ENCODE peak calls at places on chromosomes 7 and 10, in four cellular contexts. One of them, this sample, is unnamed.

GRCh38 chr10:89086801-89087513 is 96.4 kb downstream of the FAS start:
- DNase-seq in effector memory CD4-positive, alpha-beta T cell: no peak
- DNase-seq in stimulated activated CD4-positive, alpha-beta T cell treated with anti-CD3 and anti-CD28 coated beads, Interleukin-1b, Interleukin-23, amount 100 ng/mL, for 24 hours: no peak
- DNase-seq in substantia nigra: no peak
- DNase-seq in this sample: no peak

GRCh38 chr7:137354361-137354760 is 10.8 kb upstream of the PTN start:
- DNase-seq in stimulated activated CD4-positive, alpha-beta T cell treated with anti-CD3 and anti-CD28 coated beads, Interleukin-1b, Interleukin-23, amount 100 ng/mL, for 24 hours: no peak
- DNase-seq in effector memory CD4-positive, alpha-beta T cell: no peak
- DNase-seq in substantia nigra: no peak
- DNase-seq in this sample: no peak

GRCh38 chr7:93821463-93821862 is 69.1 kb downstream of the TFPI2 start:
- DNase-seq in effector memory CD4-positive, alpha-beta T cell: no peak
- DNase-seq in stimulated activated CD4-positive, alpha-beta T cell treated with anti-CD3 and anti-CD28 coated beads, Interleukin-1b, Interleukin-23, amount 100 ng/mL, for 24 hours: no peak
- DNase-seq in substantia nigra: no peak
- DNase-seq in this sample: no peak

GRCh38 chr7:38699481-38699880 is 68.3 kb upstream of the AMPH start:
- DNase-seq in substantia nigra: no peak
- DNase-seq in effector memory CD4-positive, alpha-beta T cell: no peak
- DNase-seq in stimulated activated CD4-positive, alpha-beta T cell treated with anti-CD3 and anti-CD28 coated beads, Interleukin-1b, Interleukin-23, amount 100 ng/mL, for 24 hours: no peak
- DNase-seq in this sample: no peak

GRCh38 chr10:33352154-33352553 is 17.7 kb upstream of the NRP1 start:
- DNase-seq in effector memory CD4-positive, alpha-beta T cell: no peak
- DNase-seq in substantia nigra: no peak
- DNase-seq in stimulated activated CD4-positive, alpha-beta T cell treated with anti-CD3 and anti-CD28 coated beads, Interleukin-1b, Interleukin-23, amount 100 ng/mL, for 24 hours: no peak
- DNase-seq in this sample: no peak

GRCh38 chr7:322111-322671 is 32.2 kb downstream of the FOXL3 start:
- DNase-seq in substantia nigra: peak; percentile 47
- DNase-seq in stimulated activated CD4-positive, alpha-beta T cell treated with anti-CD3 and anti-CD28 coated beads, Interleukin-1b, Interleukin-23, amount 100 ng/mL, for 24 hours: peak; percentile 77
- DNase-seq in effector memory CD4-positive, alpha-beta T cell: peak; percentile 70
- DNase-seq in this sample: peak; percentile 99

GRCh38 chr10:22681783-22682183 is 32.6 kb downstream of the PIP4K2A start:
- DNase-seq in stimulated activated CD4-positive, alpha-beta T cell treated with anti-CD3 and anti-CD28 coated beads, Interleukin-1b, Interleukin-23, amount 100 ng/mL, for 24 hours: no peak
- DNase-seq in substantia nigra: no peak
- DNase-seq in effector memory CD4-positive, alpha-beta T cell: peak; percentile 30
- DNase-seq in this sample: no peak

GRCh38 chr7:8442295-8442813 is 8.9 kb downstream of the NXPH1 start:
- DNase-seq in effector memory CD4-positive, alpha-beta T cell: no peak
- DNase-seq in substantia nigra: no peak
- DNase-seq in stimulated activated CD4-positive, alpha-beta T cell treated with anti-CD3 and anti-CD28 coated beads, Interleukin-1b, Interleukin-23, amount 100 ng/mL, for 24 hours: no peak
- DNase-seq in this sample: no peak

GRCh38 chr10:8321990-8322389 is 267.5 kb downstream of the GATA3 start:
- DNase-seq in stimulated activated CD4-positive, alpha-beta T cell treated with anti-CD3 and anti-CD28 coated beads, Interleukin-1b, Interleukin-23, amount 100 ng/mL, for 24 hours: no peak
- DNase-seq in effector memory CD4-positive, alpha-beta T cell: no peak
- DNase-seq in substantia nigra: no peak
- DNase-seq in this sample: no peak

GRCh38 chr7:157426463-157427301 is 89.9 kb downstream of the DNAJB6 start:
- DNase-seq in effector memory CD4-positive, alpha-beta T cell: no peak
- DNase-seq in stimulated activated CD4-positive, alpha-beta T cell treated with anti-CD3 and anti-CD28 coated beads, Interleukin-1b, Interleukin-23, amount 100 ng/mL, for 24 hours: no peak
- DNase-seq in substantia nigra: no peak
- DNase-seq in this sample: peak; percentile 44

GRCh38 chr10:93754761-93755160 is 3.0 kb upstream of the LGI1 start:
- DNase-seq in substantia nigra: no peak
- DNase-seq in stimulated activated CD4-positive, alpha-beta T cell treated with anti-CD3 and anti-CD28 coated beads, Interleukin-1b, Interleukin-23, amount 100 ng/mL, for 24 hours: no peak
- DNase-seq in effector memory CD4-positive, alpha-beta T cell: no peak
- DNase-seq in this sample: no peak

GRCh38 chr7:101923276-101923985 is 106.0 kb downstream of the CUX1 start:
- DNase-seq in effector memory CD4-positive, alpha-beta T cell: no peak
- DNase-seq in substantia nigra: no peak
- DNase-seq in stimulated activated CD4-positive, alpha-beta T cell treated with anti-CD3 and anti-CD28 coated beads, Interleukin-1b, Interleukin-23, amount 100 ng/mL, for 24 hours: no peak
- DNase-seq in this sample: no peak

GRCh38 chr10:60737242-60737641 is 41.0 kb upstream of the CDK1 start:
- DNase-seq in stimulated activated CD4-positive, alpha-beta T cell treated with anti-CD3 and anti-CD28 coated beads, Interleukin-1b, Interleukin-23, amount 100 ng/mL, for 24 hours: no peak
- DNase-seq in effector memory CD4-positive, alpha-beta T cell: no peak
- DNase-seq in substantia nigra: no peak
- DNase-seq in this sample: no peak

GRCh38 chr10:129658673-129659072 is 191.6 kb downstream of the MGMT start:
- DNase-seq in stimulated activated CD4-positive, alpha-beta T cell treated with anti-CD3 and anti-CD28 coated beads, Interleukin-1b, Interleukin-23, amount 100 ng/mL, for 24 hours: no peak
- DNase-seq in substantia nigra: no peak
- DNase-seq in effector memory CD4-positive, alpha-beta T cell: no peak
- DNase-seq in this sample: no peak

GRCh38 chr7:16063241-16063640 is 358.1 kb downstream of the CRPPA start:
- DNase-seq in stimulated activated CD4-positive, alpha-beta T cell treated with anti-CD3 and anti-CD28 coated beads, Interleukin-1b, Interleukin-23, amount 100 ng/mL, for 24 hours: no peak
- DNase-seq in effector memory CD4-positive, alpha-beta T cell: no peak
- DNase-seq in substantia nigra: no peak
- DNase-seq in this sample: no peak

GRCh38 chr7:27156508-27156898 is at the start of gene HOXA7:
- DNase-seq in substantia nigra: no peak
- DNase-seq in effector memory CD4-positive, alpha-beta T cell: no peak
- DNase-seq in stimulated activated CD4-positive, alpha-beta T cell treated with anti-CD3 and anti-CD28 coated beads, Interleukin-1b, Interleukin-23, amount 100 ng/mL, for 24 hours: no peak
- DNase-seq in this sample: peak; percentile 66

GRCh38 chr10:70549962-70550845 is 52.3 kb downstream of the PRF1 start:
- DNase-seq in stimulated activated CD4-positive, alpha-beta T cell treated with anti-CD3 and anti-CD28 coated beads, Interleukin-1b, Interleukin-23, amount 100 ng/mL, for 24 hours: peak; percentile 39
- DNase-seq in substantia nigra: peak; percentile 37
- DNase-seq in effector memory CD4-positive, alpha-beta T cell: peak; percentile 51
- DNase-seq in this sample: peak; percentile 92

GRCh38 chr10:51709324-51709972 is 10.1 kb upstream of the CSTF2T start:
- DNase-seq in effector memory CD4-positive, alpha-beta T cell: no peak
- DNase-seq in stimulated activated CD4-positive, alpha-beta T cell treated with anti-CD3 and anti-CD28 coated beads, Interleukin-1b, Interleukin-23, amount 100 ng/mL, for 24 hours: no peak
- DNase-seq in substantia nigra: no peak
- DNase-seq in this sample: no peak

GRCh38 chr10:84391326-84391725 is 62.9 kb downstream of the CCSER2 start:
- DNase-seq in stimulated activated CD4-positive, alpha-beta T cell treated with anti-CD3 and anti-CD28 coated beads, Interleukin-1b, Interleukin-23, amount 100 ng/mL, for 24 hours: no peak
- DNase-seq in substantia nigra: no peak
- DNase-seq in effector memory CD4-positive, alpha-beta T cell: no peak
- DNase-seq in this sample: no peak

GRCh38 chr10:78977761-78978305 is 90.9 kb upstream of the ZMIZ1 start:
- DNase-seq in effector memory CD4-positive, alpha-beta T cell: no peak
- DNase-seq in substantia nigra: no peak
- DNase-seq in stimulated activated CD4-positive, alpha-beta T cell treated with anti-CD3 and anti-CD28 coated beads, Interleukin-1b, Interleukin-23, amount 100 ng/mL, for 24 hours: no peak
- DNase-seq in this sample: no peak

GRCh38 chr7:55964802-55965470 is 551 bp downstream of the NIPSNAP2 start:
- DNase-seq in effector memory CD4-positive, alpha-beta T cell: peak; percentile 13
- DNase-seq in stimulated activated CD4-positive, alpha-beta T cell treated with anti-CD3 and anti-CD28 coated beads, Interleukin-1b, Interleukin-23, amount 100 ng/mL, for 24 hours: peak; percentile 12
- DNase-seq in substantia nigra: peak; percentile 61
- DNase-seq in this sample: no peak

GRCh38 chr7:72710983-72711382 is 117.0 kb downstream of the TYW1B start:
- DNase-seq in effector memory CD4-positive, alpha-beta T cell: no peak
- DNase-seq in substantia nigra: no peak
- DNase-seq in stimulated activated CD4-positive, alpha-beta T cell treated with anti-CD3 and anti-CD28 coated beads, Interleukin-1b, Interleukin-23, amount 100 ng/mL, for 24 hours: no peak
- DNase-seq in this sample: no peak

GRCh38 chr7:30888783-30889182 is 22.9 kb upstream of the AQP1 start:
- DNase-seq in substantia nigra: no peak
- DNase-seq in effector memory CD4-positive, alpha-beta T cell: no peak
- DNase-seq in stimulated activated CD4-positive, alpha-beta T cell treated with anti-CD3 and anti-CD28 coated beads, Interleukin-1b, Interleukin-23, amount 100 ng/mL, for 24 hours: no peak
- DNase-seq in this sample: no peak

GRCh38 chr7:50661345-50662058 is 96.3 kb upstream of the DDC start:
- DNase-seq in substantia nigra: no peak
- DNase-seq in effector memory CD4-positive, alpha-beta T cell: no peak
- DNase-seq in stimulated activated CD4-positive, alpha-beta T cell treated with anti-CD3 and anti-CD28 coated beads, Interleukin-1b, Interleukin-23, amount 100 ng/mL, for 24 hours: no peak
- DNase-seq in this sample: no peak

GRCh38 chr7:68770649-68771048 is 827.6 kb upstream of the AUTS2 start:
- DNase-seq in stimulated activated CD4-positive, alpha-beta T cell treated with anti-CD3 and anti-CD28 coated beads, Interleukin-1b, Interleukin-23, amount 100 ng/mL, for 24 hours: no peak
- DNase-seq in substantia nigra: no peak
- DNase-seq in effector memory CD4-positive, alpha-beta T cell: no peak
- DNase-seq in this sample: no peak

GRCh38 chr10:124325658-124325965 is 93.1 kb downstream of the OAT start:
- DNase-seq in stimulated activated CD4-positive, alpha-beta T cell treated with anti-CD3 and anti-CD28 coated beads, Interleukin-1b, Interleukin-23, amount 100 ng/mL, for 24 hours: no peak
- DNase-seq in substantia nigra: no peak
- DNase-seq in effector memory CD4-positive, alpha-beta T cell: no peak
- DNase-seq in this sample: no peak

GRCh38 chr7:23544913-23545354 is 13.2 kb upstream of the TRA2A start:
- DNase-seq in stimulated activated CD4-positive, alpha-beta T cell treated with anti-CD3 and anti-CD28 coated beads, Interleukin-1b, Interleukin-23, amount 100 ng/mL, for 24 hours: no peak
- DNase-seq in effector memory CD4-positive, alpha-beta T cell: no peak
- DNase-seq in substantia nigra: no peak
- DNase-seq in this sample: no peak

GRCh38 chr10:52774182-52774581 is 1.6 kb upstream of the MBL2 start:
- DNase-seq in effector memory CD4-positive, alpha-beta T cell: no peak
- DNase-seq in substantia nigra: no peak
- DNase-seq in stimulated activated CD4-positive, alpha-beta T cell treated with anti-CD3 and anti-CD28 coated beads, Interleukin-1b, Interleukin-23, amount 100 ng/mL, for 24 hours: no peak
- DNase-seq in this sample: no peak

This sample was measured in H1.